ENCODE peak calls at places on chromosomes 16 and 17, in eight cellular contexts. T, X, F, Q, J, A, E and G are unnamed samples.

GRCh38 chr16:7013990-7014389 is 318.7 kb upstream of the RBFOX1 start:
- DNase-seq in J (no peak), E (no peak), X (no peak), T (no peak), A (no peak), Q (no peak), F (no peak), G (no peak)

GRCh38 chr16:84774810-84775209 is 45.0 kb upstream of the CRISPLD2 start:
- DNase-seq in J (peak; percentile 79), A (no peak), E (peak; percentile 87), Q (no peak), T (no peak), F (no peak), X (peak; percentile 63), G (no peak)

GRCh38 chr17:16593356-16594102 is 24.5 kb upstream of the ZNF287 start:
- DNase-seq in A (no peak), T (no peak), X (no peak), Q (no peak), E (no peak), F (no peak), J (no peak), G (no peak)

GRCh38 chr16:49588729-49589384 is 215.3 kb downstream of the C16orf78 start:
- DNase-seq in J (peak; percentile 58), Q (peak; percentile 17), A (no peak), T (no peak), F (peak; percentile 52), E (peak; percentile 86), X (no peak), G (no peak)

GRCh38 chr16:3461120-3461519 is 17.6 kb downstream of the NAA60 start:
- DNase-seq in X (no peak), F (peak; percentile 66), Q (no peak), T (no peak), A (no peak), J (no peak), E (no peak), G (no peak)

GRCh38 chr16:2195316-2196161 is 866 bp downstream of the CASKIN1 start:
- DNase-seq in E (no peak), T (no peak), X (no peak), F (no peak), A (no peak), J (no peak), Q (no peak), G (no peak)

GRCh38 chr17:7253082-7253481 is 1.1 kb downstream of the ELP5 start:
- DNase-seq in Q (no peak), A (no peak), F (no peak), X (no peak), E (no peak), T (no peak), J (no peak), G (no peak)

GRCh38 chr17:7084058-7084457 is 4.0 kb upstream of the CLEC10A start:
- DNase-seq in X (no peak), E (no peak), T (no peak), A (no peak), F (no peak), J (peak; percentile 38), Q (no peak), G (no peak)

GRCh38 chr17:17935321-17936271 is 36.6 kb downstream of the TOM1L2 start:
- DNase-seq in X (no peak), Q (no peak), T (no peak), A (peak; percentile 83), J (peak; percentile 93), E (peak; percentile 86), F (no peak), G (no peak)

GRCh38 chr16:4402439-4403132 is 13.8 kb downstream of the CORO7 start:
- DNase-seq in X (peak; percentile 83), E (peak; percentile 55), Q (peak; percentile 87), A (peak; percentile 89), F (peak; percentile 96), T (peak; percentile 89), J (peak; percentile 55), G (peak; percentile 84)

GRCh38 chr17:78133971-78134898 is 3.7 kb downstream of the TMC8 start:
- DNase-seq in J (no peak), A (no peak), F (peak; percentile 98), T (no peak), X (no peak), E (no peak), Q (peak; percentile 76), G (no peak)

GRCh38 chr17:55737976-55738501 is 12.8 kb upstream of the PCTP start:
- DNase-seq in F (no peak), X (no peak), A (no peak), J (no peak), T (no peak), E (no peak), Q (no peak), G (no peak)

GRCh38 chr17:27345141-27345904 is 51.4 kb downstream of the WSB1 start:
- DNase-seq in X (peak; percentile 48), Q (no peak), A (no peak), J (peak; percentile 85), F (peak; percentile 96), T (no peak), E (no peak), G (peak; percentile 48)

GRCh38 chr16:9151597-9151996 is 60.2 kb downstream of the HAPSTR1 start:
- DNase-seq in A (no peak), J (peak; percentile 14), T (no peak), Q (no peak), X (no peak), F (no peak), E (no peak), G (no peak)

GRCh38 chr17:77410470-77410869 is 269.7 kb downstream of the SEC14L1 start:
- DNase-seq in J (no peak), F (no peak), T (no peak), X (no peak), Q (no peak), E (no peak), A (no peak), G (no peak)

GRCh38 chr17:68565656-68566055 is 35.5 kb downstream of the FAM20A start:
- DNase-seq in E (no peak), Q (no peak), J (no peak), A (no peak), T (no peak), X (no peak), F (peak; percentile 18), G (no peak)

GRCh38 chr16:6482861-6483530 is 849.6 kb upstream of the RBFOX1 start:
- DNase-seq in E (no peak), Q (no peak), F (no peak), A (no peak), J (no peak), T (peak; percentile 43), X (no peak), G (no peak)

GRCh38 chr16:22775220-22775912 is 38.6 kb upstream of the HS3ST2 start:
- DNase-seq in A (no peak), J (no peak), E (no peak), T (no peak), F (peak; percentile 67), X (no peak), Q (no peak), G (no peak)

GRCh38 chr16:22770866-22771265 is 43.1 kb upstream of the HS3ST2 start:
- DNase-seq in E (no peak), J (no peak), Q (no peak), X (no peak), A (no peak), F (no peak), T (no peak), G (no peak)

GRCh38 chr16:22771551-22771950 is 42.4 kb upstream of the HS3ST2 start:
- DNase-seq in A (no peak), Q (no peak), E (no peak), X (no peak), T (no peak), F (peak; percentile 71), J (no peak), G (no peak)
- H3K27ac ChIP-seq in A (no peak overlapping the region), Q (no peak overlapping the region), E (no peak overlapping the region), X (no peak overlapping the region), T (no peak overlapping the region), F (no peak overlapping the region), J (no peak overlapping the region), G (no peak overlapping the region)

DNA sequence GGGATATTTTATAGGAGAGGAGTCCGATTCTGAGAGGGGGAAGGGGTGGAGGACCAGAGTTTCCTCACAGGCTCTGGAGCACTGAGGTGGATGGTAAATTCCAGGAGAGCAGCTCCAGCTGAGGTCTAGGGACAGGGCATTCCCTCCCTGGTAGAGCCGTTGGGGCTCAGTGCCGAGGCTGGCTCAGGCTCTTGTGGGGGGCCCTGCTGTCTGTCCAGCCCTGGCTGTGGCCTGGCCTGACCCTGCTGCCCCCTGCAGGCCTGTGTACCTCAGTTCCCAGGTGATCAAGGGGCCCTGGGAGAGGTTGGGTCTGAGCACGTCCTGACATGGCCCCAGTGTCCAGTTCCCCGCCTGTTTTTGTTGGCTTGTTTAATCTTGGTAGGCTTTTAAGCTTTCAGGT is 16.8 kb downstream of the ZNF750 start:
- DNase-seq in J (no peak), F (peak; percentile 79), Q (no peak), X (no peak), T (no peak), E (no peak), A (no peak), G (no peak)
- TF ChIP-seq CTCF in J (no peak), F (peak; percentile 66), Q (no peak), X (no peak), T (peak; percentile 27), E (peak; percentile 41), A (no peak), G (no peak)

DNA sequence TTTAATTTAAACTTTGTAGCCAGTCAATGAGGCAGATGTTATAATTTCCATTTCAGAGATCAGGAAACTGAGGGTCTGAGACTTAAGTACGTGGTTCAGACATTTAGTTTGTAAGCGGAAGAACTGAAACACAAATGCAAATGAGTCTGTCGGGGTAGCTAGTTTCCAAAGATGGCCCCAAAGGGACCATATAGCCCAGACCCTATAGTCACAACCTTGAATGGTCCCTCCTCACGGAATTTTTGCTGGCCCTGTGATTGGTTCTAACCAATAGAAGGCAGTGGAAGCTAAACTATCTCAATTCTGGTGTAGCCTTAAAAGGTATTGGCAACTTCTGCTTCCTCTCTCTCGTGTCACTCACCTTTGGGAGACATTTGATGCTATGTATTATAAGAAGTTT is 7.5 kb upstream of the BCO1 start:
- DNase-seq in T (no peak), J (no peak), X (no peak), E (no peak), A (no peak), Q (no peak), F (no peak), G (no peak)
- H3K27ac ChIP-seq in T (no peak overlapping the region), J (no peak overlapping the region), X (no peak overlapping the region), E (no peak overlapping the region), A (no peak overlapping the region), Q (no peak overlapping the region), F (no peak overlapping the region), G (no peak overlapping the region)

DNA sequence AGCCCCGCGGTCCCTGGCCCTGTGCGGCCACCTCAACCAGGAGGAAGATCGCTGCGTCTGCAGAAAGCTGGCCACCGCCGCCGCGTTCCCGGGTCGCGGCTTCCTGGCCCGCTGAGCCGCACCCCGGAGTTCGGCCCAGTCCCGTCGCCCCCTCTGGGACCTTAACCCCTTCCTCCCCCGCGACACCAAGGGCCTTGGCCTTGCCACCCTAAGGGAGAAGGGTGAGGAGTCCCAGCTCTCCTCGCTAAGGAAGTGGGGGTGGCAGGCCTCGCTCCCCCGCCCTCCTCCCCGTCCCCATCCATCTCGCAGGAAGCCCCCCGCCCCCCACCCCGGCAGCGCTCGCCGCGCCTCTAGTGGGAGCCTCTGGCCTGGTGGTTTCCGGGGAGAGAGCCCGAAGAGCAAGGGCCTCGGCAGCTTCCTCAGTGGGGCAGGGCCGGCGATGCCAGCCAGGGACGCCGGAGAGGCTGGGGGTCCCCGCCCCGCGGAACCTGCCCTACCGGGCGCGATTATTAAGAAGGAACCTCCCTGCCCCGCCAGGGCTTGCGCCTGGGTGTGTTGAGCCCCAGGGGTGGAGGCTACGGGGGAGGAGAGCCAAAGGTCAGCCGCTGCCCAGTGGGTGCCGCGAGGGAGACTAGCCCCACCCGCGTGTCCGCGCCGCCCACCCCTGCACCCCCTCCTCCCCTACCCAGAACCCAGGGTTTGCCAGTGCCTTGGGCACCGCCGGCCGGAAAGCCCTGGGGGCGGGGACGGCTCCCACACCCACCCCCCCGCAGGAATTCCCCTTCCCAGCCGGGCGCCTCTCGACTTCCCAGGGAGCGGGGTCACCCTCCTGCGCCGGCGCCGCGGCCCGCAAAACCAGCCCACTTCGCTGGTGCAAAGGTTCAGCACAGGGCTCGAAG is 6.8 kb downstream of the CBX4 start:
- DNase-seq in F (peak; percentile 86), T (no peak), J (no peak), A (no peak), X (no peak), E (no peak), Q (peak; percentile 55), G (no peak)
- TF ChIP-seq CTCF in F (no peak), T (no peak), J (no peak), A (no peak), X (no peak), E (no peak), Q (no peak), G (no peak)